ENCODE peak calls at places on chromosomes 1 and 21, in eight cellular contexts. Q is transverse colon, G is BJ, F is ovary, K is MM.1S, U is SJSA1, R is dorsolateral prefrontal cortex, J is cardiac muscle cell. L is an unnamed sample.

GRCh38 chr1:91948501-91949355 is 473 bp upstream of the BRDT start:
- DNase-seq in G (no peak), F (no peak), Q (no peak), K (no peak), J (no peak), R (no peak), U (no peak), L (no peak)

GRCh38 chr1:152367436-152367835 is 7.6 kb upstream of the FLG2 start:
- DNase-seq in K (no peak), U (no peak), J (no peak), G (no peak), R (no peak), Q (no peak), F (no peak), L (no peak)

GRCh38 chr1:43277116-43277876 is 7.5 kb downstream of the TMEM125 start:
- DNase-seq in U (no peak), J (no peak), F (peak; percentile 19), K (no peak), Q (no peak), R (no peak), G (no peak), L (no peak)

GRCh38 chr1:184472117-184472516 is 85.3 kb downstream of the C1orf21 start:
- DNase-seq in J (no peak), U (no peak), G (no peak), F (no peak), Q (no peak), K (no peak), R (no peak), L (no peak)

GRCh38 chr1:184930645-184931044 is 43.7 kb downstream of the NIBAN1 start:
- DNase-seq in F (no peak), U (no peak), R (no peak), J (no peak), K (no peak), Q (no peak), G (no peak), L (no peak)

GRCh38 chr1:160534823-160535605 is 12.0 kb upstream of the SLAMF6 start:
- DNase-seq in R (no peak), Q (no peak), G (no peak), J (no peak), F (no peak), K (no peak), U (no peak), L (no peak)

GRCh38 chr1:62637392-62638105 is 40.2 kb downstream of the ANGPTL3 start:
- DNase-seq in G (no peak), F (no peak), Q (no peak), R (no peak), K (no peak), J (no peak), U (no peak), L (no peak)

GRCh38 chr1:5917591-5918274 is 74.5 kb downstream of the NPHP4 start:
- DNase-seq in J (no peak), F (no peak), U (no peak), R (peak; percentile 7), K (no peak), G (no peak), Q (no peak), L (no peak)

GRCh38 chr1:11138952-11139351 is 39.3 kb upstream of the EXOSC10 start:
- DNase-seq in U (no peak), G (no peak), K (no peak), R (no peak), F (no peak), J (no peak), Q (no peak), L (no peak)

GRCh38 chr1:110084226-110085078 is 14.0 kb upstream of the ALX3 start:
- DNase-seq in R (no peak), K (peak; percentile 28), J (peak; percentile 52), Q (peak; percentile 67), G (no peak), U (no peak), F (peak; percentile 87), L (no peak)

GRCh38 chr1:234108921-234109320 is 204.4 kb downstream of the SLC35F3 start:
- DNase-seq in U (no peak), K (no peak), G (no peak), R (no peak), Q (no peak), J (no peak), F (no peak), L (no peak)

GRCh38 chr1:62321438-62321837 is 2.2 kb upstream of the KANK4 start:
- DNase-seq in F (no peak), Q (no peak), K (no peak), U (peak; percentile 67), J (no peak), G (peak; percentile 49), R (no peak), L (no peak)

GRCh38 chr1:45585496-45586075 is 1.7 kb downstream of the NASP start:
- DNase-seq in F (no peak), J (no peak), U (no peak), R (no peak), Q (no peak), G (no peak), K (no peak), L (no peak)

GRCh38 chr1:202286622-202287097 is 55.1 kb downstream of the UBE2T start:
- DNase-seq in R (no peak), J (peak; percentile 62), U (no peak), F (peak; percentile 40), Q (no peak), K (no peak), G (peak; percentile 54), L (peak; percentile 54)

GRCh38 chr1:229190057-229190590 is 80.8 kb upstream of the RAB4A start:
- DNase-seq in J (no peak), F (no peak), Q (no peak), G (no peak), R (no peak), K (no peak), U (no peak), L (no peak)

GRCh38 chr1:18365099-18365705 is 115.5 kb upstream of the KLHDC7A start:
- DNase-seq in J (no peak), K (no peak), U (no peak), Q (no peak), F (no peak), R (no peak), G (no peak), L (no peak)

GRCh38 chr1:34927316-34927715 is 2.1 kb downstream of the DLGAP3 start:
- DNase-seq in R (no peak), K (no peak), F (no peak), J (no peak), Q (no peak), G (no peak), U (peak; percentile 25), L (no peak)

GRCh38 chr1:34928066-34928864 is 1.2 kb downstream of the DLGAP3 start:
- DNase-seq in U (peak; percentile 32), J (no peak), F (no peak), Q (no peak), R (peak; percentile 26), G (no peak), K (no peak), L (no peak)

GRCh38 chr1:34929853-34930701 is 627 bp upstream of the DLGAP3 start:
- DNase-seq in R (no peak), F (no peak), Q (no peak), J (peak; percentile 24), U (no peak), G (no peak), K (no peak), L (no peak)

GRCh38 chr1:34929497-34929852 is at the start of gene DLGAP3:
- DNase-seq in Q (no peak), J (peak; percentile 66), R (no peak), U (peak; percentile 22), F (no peak), K (no peak), G (no peak), L (no peak)

GRCh38 chr1:34928865-34929496 is 469 bp downstream of the DLGAP3 start:
- DNase-seq in F (no peak), G (no peak), Q (no peak), J (peak; percentile 35), K (no peak), R (no peak), U (peak; percentile 13), L (no peak)
- H3K4me3 ChIP-seq in F (peak overlapping the region; percentile 17), G (peak overlapping the region; percentile 2), Q (no peak overlapping the region), J (peak overlapping the region; percentile 62), K (no peak overlapping the region), R (peak overlapping the region; percentile 43), U (peak overlapping the region; percentile 23), L (peak overlapping the region; percentile 5)

DNA sequence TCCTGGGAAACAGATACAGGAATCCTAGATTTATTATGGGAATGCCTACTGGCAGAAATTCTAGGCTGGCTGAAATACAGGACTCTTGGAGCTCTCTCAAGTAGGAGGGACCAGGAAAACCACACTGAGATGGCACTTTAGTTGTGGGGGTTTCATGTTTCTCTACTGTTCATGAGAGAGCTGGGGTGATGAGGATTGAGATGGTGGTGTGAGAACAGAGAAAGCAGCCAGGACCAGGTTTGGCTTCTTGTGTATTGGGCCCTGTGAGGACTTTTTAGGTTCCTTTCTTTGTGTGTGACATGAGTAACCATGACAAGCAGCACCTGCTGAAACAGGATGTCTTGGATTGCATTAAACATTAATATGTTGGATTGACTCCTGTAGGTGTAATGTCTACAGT is 4.9 kb downstream of the ARID1A start:
- DNase-seq in U (no peak), R (no peak), J (no peak), K (peak; percentile 52), Q (no peak), G (no peak), F (no peak), L (no peak)
- H3K4me3 ChIP-seq in U (no peak overlapping the region), R (no peak overlapping the region), J (peak overlapping the region; percentile 95), K (peak overlapping the region; percentile 70), Q (no peak overlapping the region), G (no peak overlapping the region), F (no peak overlapping the region), L (no peak overlapping the region)

GRCh38 chr1:147172168-147173016 is at the start of gene PRKAB2:
- DNase-seq in R (peak; percentile 95), F (peak; percentile 98), U (peak; percentile 94), K (peak; percentile 97), J (peak; percentile 97), G (peak; percentile 80), Q (peak; percentile 97), L (peak; percentile 94)

GRCh38 chr1:147177611-147178370 is 5.5 kb upstream of the PRKAB2 start:
- DNase-seq in K (no peak), Q (no peak), U (no peak), F (no peak), J (no peak), R (no peak), G (no peak), L (no peak)
- H3K4me3 ChIP-seq in K (no peak overlapping the region), Q (no peak overlapping the region), U (no peak overlapping the region), F (no peak overlapping the region), J (no peak overlapping the region), R (no peak overlapping the region), G (peak overlapping the region; percentile 7), L (peak overlapping the region; percentile 25)

GRCh38 chr21:41953249-41953830 is 478 bp downstream of the C2CD2 start:
- DNase-seq in R (no peak), G (no peak), K (no peak), J (peak; percentile 45), U (no peak), F (peak; percentile 52), Q (peak; percentile 26), L (no peak)
- H3K4me3 ChIP-seq in R (peak overlapping the region; percentile 64), G (peak overlapping the region; percentile 63), K (peak overlapping the region; percentile 50), J (peak overlapping the region; percentile 49), U (peak overlapping the region; percentile 94), F (peak overlapping the region; percentile 90), Q (peak overlapping the region; percentile 48), L (peak overlapping the region; percentile 48)